ENCODE peak calls at places on chromosomes 1 and 21, in four cellular contexts. I is left ventricle myocardium inferior; B is IMR-90; Z is CD8-positive, alpha-beta T cell. R is an unnamed sample.

GRCh38 chr1:172883387-172883791 is 167.4 kb downstream of the TNFSF18 start:
- DNase-seq in B (no peak), Z (no peak), I (no peak), R (no peak)

GRCh38 chr1:159000070-159000409 is 9.7 kb upstream of the IFI16 start:
- DNase-seq in I (no peak), B (no peak), Z (no peak), R (no peak)

GRCh38 chr1:213303286-213303685 is 252.2 kb downstream of the RPS6KC1 start:
- DNase-seq in B (peak), Z (no peak), I (no peak), R (peak)

GRCh38 chr21:43777953-43778352 is 1.8 kb upstream of the CSTB start:
- DNase-seq in I (no peak), B (no peak), Z (no peak), R (no peak)

GRCh38 chr21:42523941-42524340 is 10.3 kb downstream of the SLC37A1 start:
- DNase-seq in I (no peak), B (no peak), Z (no peak), R (no peak)

GRCh38 chr1:27548136-27548853 is 55.6 kb downstream of the AHDC1 start:
- DNase-seq in B (no peak), Z (no peak), I (peak), R (no peak)

GRCh38 chr21:28308516-28308915 is 684.2 kb downstream of the LTN1 start:
- DNase-seq in I (no peak), Z (no peak), B (peak), R (no peak)

GRCh38 chr1:234433563-234434285 is 45.3 kb downstream of the TARBP1 start:
- DNase-seq in I (no peak), B (peak), Z (no peak), R (no peak)

GRCh38 chr1:22320703-22321344 is 130.8 kb upstream of the ZBTB40 start:
- DNase-seq in Z (no peak), B (no peak), I (no peak), R (no peak)

GRCh38 chr1:23423415-23424170 is 955 bp downstream of the TCEA3 start:
- DNase-seq in Z (no peak), I (no peak), B (no peak), R (no peak)

GRCh38 chr1:25576459-25577150 is 33.2 kb downstream of the LDLRAP1 start:
- DNase-seq in Z (no peak), I (no peak), B (no peak), R (no peak)

GRCh38 chr1:230261918-230262650 is 164.0 kb downstream of the PGBD5 start:
- DNase-seq in Z (no peak), I (no peak), B (no peak), R (no peak)

GRCh38 chr1:161727343-161727924 is 6.1 kb downstream of the FCRLB start:
- DNase-seq in I (no peak), B (peak), Z (peak), R (no peak)

GRCh38 chr1:3168678-3169077 is 99.7 kb downstream of the PRDM16 start:
- DNase-seq in B (no peak), Z (no peak), I (no peak), R (no peak)
- H3K27ac ChIP-seq in B (no peak), Z (no peak), I (no peak), R (no peak)

GRCh38 chr1:218480691-218481099 is 135.6 kb downstream of the TGFB2 start:
- DNase-seq in I (no peak), Z (no peak), B (peak), R (no peak)
- H3K27ac ChIP-seq in I (peak), Z (no peak), B (peak), R (no peak)

DNA sequence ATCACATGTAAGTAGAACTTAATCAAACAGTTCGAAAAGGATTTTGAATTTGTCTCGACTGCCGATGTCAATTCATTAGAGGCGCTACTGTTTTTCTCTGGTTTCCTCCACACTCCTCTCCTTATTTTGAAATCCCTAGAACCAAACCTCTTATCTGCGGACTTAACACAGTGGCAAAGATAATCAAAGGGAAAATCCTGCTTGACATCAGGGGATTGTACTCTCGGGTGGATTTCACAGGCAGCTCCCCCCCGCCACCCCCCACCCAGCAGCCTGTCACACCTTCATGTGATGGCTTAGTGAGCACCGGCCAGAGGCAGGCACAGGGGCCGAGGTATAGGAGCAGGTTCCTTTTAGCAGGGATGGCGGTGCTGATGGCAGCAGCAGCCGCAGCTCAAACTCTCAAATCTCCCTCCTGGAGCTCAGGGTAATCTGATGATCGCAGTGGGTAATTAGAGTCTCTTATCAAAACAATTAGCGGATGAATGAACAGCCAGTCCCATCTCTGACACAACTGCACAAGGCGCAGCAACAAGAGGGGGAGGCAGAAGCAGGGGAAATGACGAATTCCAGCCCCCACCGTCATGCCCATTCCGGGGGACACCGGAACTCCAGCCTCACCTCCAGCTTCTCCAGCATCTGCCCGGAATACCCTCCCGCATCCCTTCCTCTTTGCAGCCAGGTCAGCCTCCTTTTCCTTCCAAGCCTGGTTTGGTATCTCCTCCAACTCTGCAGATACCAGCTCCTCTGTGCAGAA is 80.3 kb downstream of the SSBP3 start:
- DNase-seq in Z (no peak), B (no peak), I (no peak), R (no peak)
- H3K27ac ChIP-seq in Z (no peak), B (peak), I (peak), R (no peak)

GRCh38 chr1:8363764-8364301 is 45.9 kb downstream of the SLC45A1 start:
- DNase-seq in Z (no peak), I (no peak), B (no peak), R (no peak)
- H3K27ac ChIP-seq in Z (no peak), I (peak), B (no peak), R (no peak)

GRCh38 chr1:1615256-1616044 is at the start of gene MIB2:
- DNase-seq in Z (peak), I (peak), B (peak), R (peak)

GRCh38 chr1:1616045-1616821 is 933 bp downstream of the MIB2 start:
- DNase-seq in B (peak), Z (no peak), I (no peak), R (no peak)

GRCh38 chr1:1613509-1614082 is 1.7 kb upstream of the MIB2 start:
- DNase-seq in I (no peak), Z (no peak), B (no peak), R (no peak)

GRCh38 chr1:1614204-1614953 is 921 bp upstream of the MIB2 start:
- DNase-seq in Z (no peak), I (no peak), B (peak), R (no peak)

GRCh38 chr1:1614954-1615255 is 395 bp upstream of the MIB2 start:
- DNase-seq in I (no peak), Z (no peak), B (no peak), R (no peak)
- H3K27ac ChIP-seq in I (peak), Z (peak), B (peak), R (no peak)

DNA sequence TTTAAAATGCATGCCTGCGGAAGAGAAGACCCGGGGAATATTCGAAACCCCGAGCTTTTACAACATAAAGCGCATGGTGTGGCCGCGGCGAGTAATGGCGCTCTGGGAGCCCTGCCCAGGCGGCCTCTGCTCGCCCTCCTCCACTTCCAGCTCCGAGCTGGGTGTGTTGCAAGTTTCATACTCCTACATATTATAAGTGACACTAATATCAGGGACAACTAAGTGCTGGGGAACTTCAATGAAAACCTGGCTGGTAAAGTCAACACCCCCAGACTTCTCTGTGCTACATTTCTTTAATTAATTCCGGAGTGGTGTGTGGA is 11.8 kb downstream of the SIM2 start:
- DNase-seq in I (no peak), B (no peak), Z (no peak), R (no peak)
- H3K27ac ChIP-seq in I (no peak), B (no peak), Z (no peak), R (no peak)

GRCh38 chr1:168688679-168689657 is 40.0 kb downstream of the DPT start:
- DNase-seq in Z (no peak), B (no peak), I (no peak), R (no peak)
- H3K27ac ChIP-seq in Z (no peak), B (no peak), I (no peak), R (no peak)

GRCh38 chr1:202205523-202206190 is 12.1 kb downstream of the LGR6 start:
- DNase-seq in I (no peak), B (no peak), Z (no peak), R (no peak)
- H3K27ac ChIP-seq in I (no peak), B (no peak), Z (no peak), R (no peak)

GRCh38 chr1:183281553-183282091 is 95.6 kb downstream of the LAMC2 start:
- DNase-seq in Z (peak), B (peak), I (peak), R (peak)

GRCh38 chr1:183281039-183281438 is 95.0 kb downstream of the LAMC2 start:
- DNase-seq in I (no peak), Z (no peak), B (peak), R (no peak)

GRCh38 chr1:183283286-183283685 is 97.2 kb downstream of the LAMC2 start:
- DNase-seq in Z (no peak), I (no peak), B (no peak), R (no peak)

GRCh38 chr1:183284086-183284485 is 98.0 kb downstream of the LAMC2 start:
- DNase-seq in Z (no peak), B (no peak), I (no peak), R (no peak)

GRCh38 chr1:183282101-183282855 is 96.2 kb downstream of the LAMC2 start:
- DNase-seq in Z (no peak), I (no peak), B (no peak), R (no peak)
- H3K27ac ChIP-seq in Z (no peak), I (peak), B (no peak), R (no peak)